ENCODE peak calls at places on chromosomes 6 and 20, in four cellular contexts. One of them, this sample, is unnamed.
A peak's percentile ranks its signal among the peaks of the same experiment; 100 is the strongest.

GRCh38 chr6:25883536-25883935 is 9.5 kb upstream of the SLC17A3 start:
- DNase-seq in stimulated activated CD4-positive, alpha-beta T cell treated with anti-CD3 and anti-CD28 coated beads, Interleukin-12 subunit alpha, Interleukin-12 subunit beta, amount 100 ng/mL, for 48 hours: no peak
- DNase-seq in omental fat pad: no peak
- DNase-seq in AG04450: no peak
- DNase-seq in this sample: no peak

GRCh38 chr6:2197177-2197671 is 48.2 kb downstream of the GMDS start:
- DNase-seq in stimulated activated CD4-positive, alpha-beta T cell treated with anti-CD3 and anti-CD28 coated beads, Interleukin-12 subunit alpha, Interleukin-12 subunit beta, amount 100 ng/mL, for 48 hours: no peak
- DNase-seq in omental fat pad: no peak
- DNase-seq in AG04450: no peak
- DNase-seq in this sample: no peak

GRCh38 chr6:57423468-57423867 is 106.0 kb downstream of the PRIM2 start:
- DNase-seq in stimulated activated CD4-positive, alpha-beta T cell treated with anti-CD3 and anti-CD28 coated beads, Interleukin-12 subunit alpha, Interleukin-12 subunit beta, amount 100 ng/mL, for 48 hours: no peak
- DNase-seq in omental fat pad: no peak
- DNase-seq in AG04450: no peak
- DNase-seq in this sample: no peak

GRCh38 chr6:89921691-89922090 is 27.4 kb downstream of the GJA10 start:
- DNase-seq in stimulated activated CD4-positive, alpha-beta T cell treated with anti-CD3 and anti-CD28 coated beads, Interleukin-12 subunit alpha, Interleukin-12 subunit beta, amount 100 ng/mL, for 48 hours: no peak
- DNase-seq in omental fat pad: no peak
- DNase-seq in AG04450: no peak
- DNase-seq in this sample: no peak

GRCh38 chr6:32886674-32887383 is 32.8 kb downstream of the PSMB9 start:
- DNase-seq in stimulated activated CD4-positive, alpha-beta T cell treated with anti-CD3 and anti-CD28 coated beads, Interleukin-12 subunit alpha, Interleukin-12 subunit beta, amount 100 ng/mL, for 48 hours: no peak
- DNase-seq in omental fat pad: no peak
- DNase-seq in AG04450: peak; percentile 79
- DNase-seq in this sample: no peak

GRCh38 chr6:44407951-44408670 is 20.6 kb downstream of the CDC5L start:
- DNase-seq in stimulated activated CD4-positive, alpha-beta T cell treated with anti-CD3 and anti-CD28 coated beads, Interleukin-12 subunit alpha, Interleukin-12 subunit beta, amount 100 ng/mL, for 48 hours: no peak
- DNase-seq in omental fat pad: no peak
- DNase-seq in AG04450: no peak
- DNase-seq in this sample: no peak

GRCh38 chr6:76752841-76753240 is 680.4 kb upstream of the IMPG1 start:
- DNase-seq in stimulated activated CD4-positive, alpha-beta T cell treated with anti-CD3 and anti-CD28 coated beads, Interleukin-12 subunit alpha, Interleukin-12 subunit beta, amount 100 ng/mL, for 48 hours: no peak
- DNase-seq in omental fat pad: no peak
- DNase-seq in AG04450: no peak
- DNase-seq in this sample: no peak

GRCh38 chr20:48186447-48186846 is 401.2 kb upstream of the SULF2 start:
- DNase-seq in stimulated activated CD4-positive, alpha-beta T cell treated with anti-CD3 and anti-CD28 coated beads, Interleukin-12 subunit alpha, Interleukin-12 subunit beta, amount 100 ng/mL, for 48 hours: no peak
- DNase-seq in omental fat pad: no peak
- DNase-seq in AG04450: no peak
- DNase-seq in this sample: no peak

GRCh38 chr20:51326241-51326819 is 216.2 kb downstream of the NFATC2 start:
- DNase-seq in stimulated activated CD4-positive, alpha-beta T cell treated with anti-CD3 and anti-CD28 coated beads, Interleukin-12 subunit alpha, Interleukin-12 subunit beta, amount 100 ng/mL, for 48 hours: no peak
- DNase-seq in omental fat pad: no peak
- DNase-seq in AG04450: no peak
- DNase-seq in this sample: no peak

GRCh38 chr6:15491255-15491985 is 171.4 kb downstream of the DTNBP1 start:
- DNase-seq in stimulated activated CD4-positive, alpha-beta T cell treated with anti-CD3 and anti-CD28 coated beads, Interleukin-12 subunit alpha, Interleukin-12 subunit beta, amount 100 ng/mL, for 48 hours: peak; percentile 49
- DNase-seq in omental fat pad: peak; percentile 49
- DNase-seq in AG04450: peak; percentile 52
- DNase-seq in this sample: no peak

GRCh38 chr6:131383421-131384411 is 189.3 kb upstream of the ARG1 start:
- DNase-seq in stimulated activated CD4-positive, alpha-beta T cell treated with anti-CD3 and anti-CD28 coated beads, Interleukin-12 subunit alpha, Interleukin-12 subunit beta, amount 100 ng/mL, for 48 hours: no peak
- DNase-seq in omental fat pad: no peak
- DNase-seq in AG04450: no peak
- DNase-seq in this sample: no peak

GRCh38 chr6:133159269-133159795 is 81.8 kb upstream of the EYA4 start:
- DNase-seq in stimulated activated CD4-positive, alpha-beta T cell treated with anti-CD3 and anti-CD28 coated beads, Interleukin-12 subunit alpha, Interleukin-12 subunit beta, amount 100 ng/mL, for 48 hours: no peak
- DNase-seq in omental fat pad: no peak
- DNase-seq in AG04450: no peak
- DNase-seq in this sample: no peak

GRCh38 chr6:69378326-69378725 is 418.5 kb downstream of the LMBRD1 start:
- DNase-seq in stimulated activated CD4-positive, alpha-beta T cell treated with anti-CD3 and anti-CD28 coated beads, Interleukin-12 subunit alpha, Interleukin-12 subunit beta, amount 100 ng/mL, for 48 hours: no peak
- DNase-seq in omental fat pad: no peak
- DNase-seq in AG04450: no peak
- DNase-seq in this sample: no peak

GRCh38 chr20:14950633-14951032 is 613.2 kb upstream of the FLRT3 start:
- DNase-seq in stimulated activated CD4-positive, alpha-beta T cell treated with anti-CD3 and anti-CD28 coated beads, Interleukin-12 subunit alpha, Interleukin-12 subunit beta, amount 100 ng/mL, for 48 hours: no peak
- DNase-seq in omental fat pad: no peak
- DNase-seq in AG04450: no peak
- DNase-seq in this sample: no peak

GRCh38 chr20:31485450-31486339 is 10.6 kb downstream of the REM1 start:
- DNase-seq in stimulated activated CD4-positive, alpha-beta T cell treated with anti-CD3 and anti-CD28 coated beads, Interleukin-12 subunit alpha, Interleukin-12 subunit beta, amount 100 ng/mL, for 48 hours: no peak
- DNase-seq in omental fat pad: no peak
- DNase-seq in AG04450: no peak
- DNase-seq in this sample: no peak

GRCh38 chr6:153301602-153302001 is 170.5 kb upstream of the RGS17 start:
- DNase-seq in stimulated activated CD4-positive, alpha-beta T cell treated with anti-CD3 and anti-CD28 coated beads, Interleukin-12 subunit alpha, Interleukin-12 subunit beta, amount 100 ng/mL, for 48 hours: no peak
- DNase-seq in omental fat pad: no peak
- DNase-seq in AG04450: no peak
- DNase-seq in this sample: no peak